ENCODE peak calls at places on chromosomes 5 and 9, in five cellular contexts. One of them, this sample, is unnamed. For H3K4me1, the result is how much of the 10 kb centered on the place peaks cover.

GRCh38 chr5:157463621-157464407 is 3.8 kb downstream of the NIPAL4 start:
- DNase-seq in IMR-90: peak
- DNase-seq in adrenal gland: no peak
- DNase-seq in uterus: no peak
- DNase-seq in heart left ventricle: no peak
- DNase-seq in this sample: no peak

GRCh38 chr5:1319436-1320343 is 24.8 kb upstream of the TERT start:
- DNase-seq in uterus: no peak
- DNase-seq in adrenal gland: peak
- DNase-seq in IMR-90: no peak
- DNase-seq in heart left ventricle: no peak
- DNase-seq in this sample: peak

GRCh38 chr5:33476992-33477391 is 36.2 kb downstream of the TARS1 start:
- DNase-seq in IMR-90: peak
- DNase-seq in adrenal gland: no peak
- DNase-seq in uterus: no peak
- DNase-seq in heart left ventricle: no peak
- DNase-seq in this sample: no peak

GRCh38 chr9:70043689-70044449 is at the start of gene MAMDC2:
- DNase-seq in heart left ventricle: peak
- DNase-seq in IMR-90: peak
- DNase-seq in adrenal gland: peak
- DNase-seq in uterus: peak
- DNase-seq in this sample: peak

GRCh38 chr9:37420271-37421215 is 2.0 kb upstream of the GRHPR start:
- DNase-seq in IMR-90: no peak
- DNase-seq in heart left ventricle: no peak
- DNase-seq in adrenal gland: no peak
- DNase-seq in uterus: no peak
- DNase-seq in this sample: no peak

GRCh38 chr9:109013678-109014145 is 413 bp upstream of the CTNNAL1 start:
- DNase-seq in uterus: no peak
- DNase-seq in heart left ventricle: no peak
- DNase-seq in IMR-90: no peak
- DNase-seq in adrenal gland: no peak
- DNase-seq in this sample: no peak

GRCh38 chr5:53041071-53041692 is 52.0 kb downstream of the ITGA2 start:
- DNase-seq in uterus: no peak
- DNase-seq in adrenal gland: no peak
- DNase-seq in heart left ventricle: no peak
- DNase-seq in IMR-90: peak
- DNase-seq in this sample: no peak

GRCh38 chr5:132009706-132010405 is 1.6 kb downstream of the ACSL6 start:
- DNase-seq in adrenal gland: peak
- DNase-seq in IMR-90: no peak
- DNase-seq in uterus: peak
- DNase-seq in heart left ventricle: no peak
- DNase-seq in this sample: no peak

GRCh38 chr9:125540497-125540896 is 166.5 kb downstream of the MAPKAP1 start:
- DNase-seq in heart left ventricle: no peak
- DNase-seq in uterus: no peak
- DNase-seq in adrenal gland: no peak
- DNase-seq in IMR-90: no peak
- DNase-seq in this sample: no peak

GRCh38 chr5:10332301-10332700 is 21.2 kb upstream of the MARCHF6 start:
- DNase-seq in IMR-90: no peak
- DNase-seq in uterus: no peak
- DNase-seq in heart left ventricle: no peak
- DNase-seq in adrenal gland: no peak
- DNase-seq in this sample: no peak
- H3K27ac ChIP-seq in IMR-90: no peak
- H3K27ac ChIP-seq in uterus: no peak
- H3K27ac ChIP-seq in heart left ventricle: peak
- H3K27ac ChIP-seq in adrenal gland: no peak
- H3K27ac ChIP-seq in this sample: no peak

GRCh38 chr5:139653616-139654015 is 5.5 kb downstream of the CXXC5 start:
- DNase-seq in uterus: no peak
- DNase-seq in adrenal gland: no peak
- DNase-seq in IMR-90: no peak
- DNase-seq in heart left ventricle: no peak
- DNase-seq in this sample: no peak
- TF ChIP-seq POLR2A in uterus: no peak
- TF ChIP-seq POLR2A in adrenal gland: no peak
- TF ChIP-seq POLR2A in IMR-90: no peak
- TF ChIP-seq POLR2A in heart left ventricle: no peak
- TF ChIP-seq POLR2A in this sample: no peak

GRCh38 chr5:140295414-140295813 is 7.5 kb downstream of the PFDN1 start:
- DNase-seq in IMR-90: peak
- DNase-seq in heart left ventricle: peak
- DNase-seq in uterus: peak
- DNase-seq in adrenal gland: peak
- DNase-seq in this sample: peak
- H3K4me1 ChIP-seq in IMR-90: under half
- H3K4me1 ChIP-seq in heart left ventricle: half or more
- H3K4me1 ChIP-seq in uterus: under half
- H3K4me1 ChIP-seq in adrenal gland: under half
- H3K4me1 ChIP-seq in this sample: half or more

GRCh38 chr5:72110401-72111013 is 3.2 kb downstream of the MAP1B start:
- DNase-seq in uterus: no peak
- DNase-seq in adrenal gland: no peak
- DNase-seq in heart left ventricle: no peak
- DNase-seq in IMR-90: no peak
- DNase-seq in this sample: no peak
- H3K27ac ChIP-seq in uterus: peak
- H3K27ac ChIP-seq in adrenal gland: peak
- H3K27ac ChIP-seq in heart left ventricle: no peak
- H3K27ac ChIP-seq in IMR-90: peak
- H3K27ac ChIP-seq in this sample: peak

GRCh38 chr9:83622814-83623633 is at the start of gene IDNK:
- DNase-seq in heart left ventricle: peak
- DNase-seq in adrenal gland: peak
- DNase-seq in IMR-90: peak
- DNase-seq in uterus: peak
- DNase-seq in this sample: peak
- TF ChIP-seq POLR2A in heart left ventricle: no peak
- TF ChIP-seq POLR2A in adrenal gland: peak
- TF ChIP-seq POLR2A in IMR-90: peak
- TF ChIP-seq POLR2A in uterus: peak
- TF ChIP-seq POLR2A in this sample: no peak

GRCh38 chr9:95102572-95102971 is 214.9 kb downstream of the FANCC start:
- DNase-seq in adrenal gland: no peak
- DNase-seq in uterus: no peak
- DNase-seq in IMR-90: no peak
- DNase-seq in heart left ventricle: no peak
- DNase-seq in this sample: no peak

GRCh38 chr9:95099321-95100070 is 218.0 kb downstream of the FANCC start:
- DNase-seq in IMR-90: no peak
- DNase-seq in heart left ventricle: no peak
- DNase-seq in uterus: no peak
- DNase-seq in adrenal gland: no peak
- DNase-seq in this sample: no peak

GRCh38 chr9:95100071-95100627 is 217.4 kb downstream of the FANCC start:
- DNase-seq in adrenal gland: no peak
- DNase-seq in IMR-90: peak
- DNase-seq in uterus: no peak
- DNase-seq in heart left ventricle: no peak
- DNase-seq in this sample: no peak

GRCh38 chr9:95102001-95102433 is 215.5 kb downstream of the FANCC start:
- DNase-seq in uterus: no peak
- DNase-seq in adrenal gland: no peak
- DNase-seq in heart left ventricle: no peak
- DNase-seq in IMR-90: no peak
- DNase-seq in this sample: no peak

GRCh38 chr9:95101326-95101725 is 216.2 kb downstream of the FANCC start:
- DNase-seq in IMR-90: no peak
- DNase-seq in uterus: no peak
- DNase-seq in heart left ventricle: no peak
- DNase-seq in adrenal gland: no peak
- DNase-seq in this sample: no peak
- H3K4me1 ChIP-seq in IMR-90: under half
- H3K4me1 ChIP-seq in uterus: under half
- H3K4me1 ChIP-seq in heart left ventricle: half or more
- H3K4me1 ChIP-seq in adrenal gland: under half
- H3K4me1 ChIP-seq in this sample: under half

DNA sequence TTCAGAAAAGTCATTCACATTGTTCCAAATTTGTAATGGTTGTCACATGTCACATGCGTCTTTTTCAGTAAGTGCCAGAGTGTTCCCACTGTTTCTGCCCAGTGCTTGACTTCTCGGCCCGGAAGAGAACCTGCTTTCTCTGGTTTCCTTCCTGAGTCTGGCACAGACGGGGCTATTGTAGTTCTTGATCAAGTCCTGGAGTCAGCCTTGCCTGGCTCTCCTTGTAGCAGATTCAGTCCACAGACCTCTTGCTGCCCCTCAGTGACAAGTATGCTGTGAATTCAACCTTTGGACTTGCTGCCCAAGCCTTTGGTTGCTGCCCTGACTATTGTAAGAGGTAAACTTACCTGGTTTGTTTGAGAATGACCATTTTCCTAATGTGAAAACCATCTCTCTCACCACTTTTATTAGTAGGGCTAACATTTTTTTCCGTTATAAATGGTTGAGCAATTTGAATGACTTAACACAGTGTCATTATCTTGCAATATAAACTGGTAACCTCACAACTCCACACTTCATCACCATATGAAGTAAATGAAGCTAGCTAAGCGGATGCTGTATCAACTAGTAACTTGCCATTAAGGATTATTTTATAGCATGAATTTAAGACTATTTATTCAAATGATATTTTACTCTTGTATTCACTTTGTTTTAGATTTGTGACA is 24.8 kb downstream of the ZBTB34 start:
- DNase-seq in uterus: no peak
- DNase-seq in heart left ventricle: no peak
- DNase-seq in adrenal gland: no peak
- DNase-seq in IMR-90: peak
- DNase-seq in this sample: no peak
- H3K27ac ChIP-seq in uterus: no peak
- H3K27ac ChIP-seq in heart left ventricle: no peak
- H3K27ac ChIP-seq in adrenal gland: no peak
- H3K27ac ChIP-seq in IMR-90: no peak
- H3K27ac ChIP-seq in this sample: no peak

This sample was measured in stomach.